ENCODE peak calls at places on chromosomes 16 and 17, in six cellular contexts. I is HCT116, J is dorsolateral prefrontal cortex, B is tibial artery, H is prostate gland, P is AG10803. M is an unnamed sample.

GRCh38 chr16:84593825-84594724 is 23.8 kb downstream of the COTL1 start:
- DNase-seq in I (no peak), J (no peak), B (no peak), H (no peak), P (no peak), M (peak; percentile 15)

GRCh38 chr16:11212819-11213196 is 43.2 kb downstream of the SOCS1 start:
- DNase-seq in I (no peak), J (no peak), B (no peak), H (no peak), P (no peak), M (no peak)

GRCh38 chr17:42456223-42457106 is 2.2 kb upstream of the ATP6V0A1 start:
- DNase-seq in I (no peak), J (no peak), B (no peak), H (no peak), P (peak; percentile 85), M (peak; percentile 82)

GRCh38 chr17:73347355-73347754 is 35.6 kb upstream of the CDC42EP4 start:
- DNase-seq in I (no peak), J (no peak), B (no peak), H (no peak), P (no peak), M (no peak)

GRCh38 chr17:15920758-15921239 is 24.1 kb upstream of the ADORA2B start:
- DNase-seq in I (peak; percentile 60), J (no peak), B (no peak), H (peak; percentile 51), P (peak; percentile 90), M (peak; percentile 97)

GRCh38 chr16:87006021-87006420 is 311.2 kb downstream of the C16orf95 start:
- DNase-seq in I (no peak), J (no peak), B (no peak), H (no peak), P (no peak), M (no peak)

GRCh38 chr16:88649924-88650748 is 717 bp downstream of the CYBA start:
- DNase-seq in I (no peak), J (no peak), B (no peak), H (no peak), P (peak; percentile 24), M (no peak)

GRCh38 chr16:74774223-74775139 is at the start of gene FA2H:
- DNase-seq in I (peak; percentile 59), J (peak; percentile 95), B (no peak), H (peak; percentile 91), P (no peak), M (peak; percentile 24)

GRCh38 chr16:31130336-31130812 is 5.2 kb downstream of the PRSS8 start:
- DNase-seq in I (no peak), J (no peak), B (no peak), H (no peak), P (no peak), M (no peak)

GRCh38 chr17:73514146-73514863 is 129.9 kb downstream of the SDK2 start:
- DNase-seq in I (no peak), J (no peak), B (no peak), H (no peak), P (no peak), M (no peak)

GRCh38 chr16:53745126-53745525 is 41.2 kb downstream of the FTO start:
- DNase-seq in I (no peak), J (no peak), B (no peak), H (no peak), P (peak; percentile 95), M (no peak)

GRCh38 chr16:21565816-21566669 is 33.3 kb upstream of the METTL9 start:
- DNase-seq in I (no peak), J (peak; percentile 12), B (no peak), H (no peak), P (no peak), M (no peak)

GRCh38 chr16:75761111-75761510 is 34.8 kb upstream of the CPHXL start:
- DNase-seq in I (no peak), J (no peak), B (no peak), H (no peak), P (peak; percentile 3), M (peak; percentile 22)

GRCh38 chr17:48843172-48843900 is 12.5 kb downstream of the CALCOCO2 start:
- DNase-seq in I (no peak), J (no peak), B (no peak), H (no peak), P (peak; percentile 58), M (peak; percentile 37)

GRCh38 chr16:2008631-2009301 is 855 bp downstream of the ZNF598 start:
- DNase-seq in I (no peak), J (no peak), B (no peak), H (no peak), P (peak; percentile 62), M (no peak)

GRCh38 chr16:29745853-29746345 is at the start of gene C16orf54:
- DNase-seq in I (no peak), J (peak; percentile 50), B (peak; percentile 47), H (no peak), P (no peak), M (no peak)

GRCh38 chr17:699350-699749 is 15.3 kb downstream of the VPS53 start:
- DNase-seq in I (no peak), J (no peak), B (no peak), H (peak; percentile 43), P (peak; percentile 23), M (no peak)

GRCh38 chr17:67585077-67585602 is 132.6 kb upstream of the NOL11 start:
- DNase-seq in I (no peak), J (no peak), B (no peak), H (no peak), P (no peak), M (no peak)

GRCh38 chr16:11871193-11871592 is 19.9 kb upstream of the RSL1D1 start:
- DNase-seq in I (no peak), J (no peak), B (no peak), H (no peak), P (peak; percentile 49), M (no peak)

GRCh38 chr17:82963104-82963950 is 116.1 kb upstream of the METRNL start:
- DNase-seq in I (no peak), J (no peak), B (peak; percentile 86), H (peak; percentile 59), P (peak; percentile 84), M (peak; percentile 78)

GRCh38 chr16:11066231-11066870 is 122.0 kb downstream of the CLEC16A start:
- DNase-seq in I (no peak), J (no peak), B (no peak), H (no peak), P (no peak), M (no peak)

GRCh38 chr16:22007509-22008214 is at the start of gene MOSMO:
- DNase-seq in I (no peak), J (peak; percentile 71), B (peak; percentile 65), H (peak; percentile 65), P (peak; percentile 56), M (peak; percentile 54)

GRCh38 chr17:41725134-41725533 is 9.3 kb downstream of the HAP1 start:
- DNase-seq in I (no peak), J (no peak), B (no peak), H (no peak), P (no peak), M (no peak)

GRCh38 chr17:58279016-58279671 is 1.6 kb downstream of the MPO start:
- DNase-seq in I (no peak), J (no peak), B (no peak), H (no peak), P (peak; percentile 16), M (peak; percentile 1)

GRCh38 chr17:79478051-79478461 is 132.8 kb downstream of the RBFOX3 start:
- DNase-seq in I (no peak), J (no peak), B (no peak), H (no peak), P (peak; percentile 13), M (no peak)

GRCh38 chr17:81371910-81372760 is 23.1 kb upstream of the BAHCC1 start:
- DNase-seq in I (peak; percentile 35), J (peak; percentile 86), B (no peak), H (no peak), P (peak; percentile 54), M (no peak)

GRCh38 chr17:7258731-7259554 is 3.3 kb downstream of the CLDN7 start:
- DNase-seq in I (peak; percentile 62), J (no peak), B (no peak), H (peak; percentile 68), P (peak; percentile 66), M (no peak)

GRCh38 chr16:79970551-79971236 is 370.2 kb upstream of the MAF start:
- DNase-seq in I (no peak), J (no peak), B (peak; percentile 35), H (no peak), P (peak; percentile 16), M (no peak)

GRCh38 chr16:68324780-68325357 is 14.1 kb downstream of the PRMT7 start:
- DNase-seq in I (no peak), J (no peak), B (no peak), H (no peak), P (no peak), M (no peak)
- H3K4me3 ChIP-seq in I (no peak overlapping the region), J (no peak overlapping the region), B (no peak overlapping the region), H (no peak overlapping the region), P (no peak overlapping the region), M (no peak overlapping the region)

GRCh38 chr17:36835036-36835435 is 102.2 kb upstream of the LHX1 start:
- DNase-seq in I (no peak), J (no peak), B (no peak), H (no peak), P (no peak), M (no peak)

GRCh38 chr17:36837193-36837592 is 100.1 kb upstream of the LHX1 start:
- DNase-seq in I (no peak), J (no peak), B (no peak), H (no peak), P (no peak), M (no peak)

GRCh38 chr17:36840796-36841195 is 96.5 kb upstream of the LHX1 start:
- DNase-seq in I (no peak), J (no peak), B (no peak), H (no peak), P (no peak), M (no peak)

GRCh38 chr17:36839256-36839655 is 98.0 kb upstream of the LHX1 start:
- DNase-seq in I (no peak), J (no peak), B (no peak), H (no peak), P (no peak), M (no peak)

GRCh38 chr17:36837616-36838272 is 99.5 kb upstream of the LHX1 start:
- DNase-seq in I (no peak), J (no peak), B (no peak), H (no peak), P (no peak), M (no peak)
- TF ChIP-seq CTCF in I (no peak), J (no peak), B (no peak), H (no peak), P (no peak), M (no peak)

GRCh38 chr17:47209499-47209898 is 351 bp downstream of the MYL4 start:
- DNase-seq in I (no peak), J (no peak), B (no peak), H (no peak), P (no peak), M (no peak)
- H3K4me3 ChIP-seq in I (no peak overlapping the region), J (no peak overlapping the region), B (no peak overlapping the region), H (no peak overlapping the region), P (no peak overlapping the region), M (no peak overlapping the region)

DNA sequence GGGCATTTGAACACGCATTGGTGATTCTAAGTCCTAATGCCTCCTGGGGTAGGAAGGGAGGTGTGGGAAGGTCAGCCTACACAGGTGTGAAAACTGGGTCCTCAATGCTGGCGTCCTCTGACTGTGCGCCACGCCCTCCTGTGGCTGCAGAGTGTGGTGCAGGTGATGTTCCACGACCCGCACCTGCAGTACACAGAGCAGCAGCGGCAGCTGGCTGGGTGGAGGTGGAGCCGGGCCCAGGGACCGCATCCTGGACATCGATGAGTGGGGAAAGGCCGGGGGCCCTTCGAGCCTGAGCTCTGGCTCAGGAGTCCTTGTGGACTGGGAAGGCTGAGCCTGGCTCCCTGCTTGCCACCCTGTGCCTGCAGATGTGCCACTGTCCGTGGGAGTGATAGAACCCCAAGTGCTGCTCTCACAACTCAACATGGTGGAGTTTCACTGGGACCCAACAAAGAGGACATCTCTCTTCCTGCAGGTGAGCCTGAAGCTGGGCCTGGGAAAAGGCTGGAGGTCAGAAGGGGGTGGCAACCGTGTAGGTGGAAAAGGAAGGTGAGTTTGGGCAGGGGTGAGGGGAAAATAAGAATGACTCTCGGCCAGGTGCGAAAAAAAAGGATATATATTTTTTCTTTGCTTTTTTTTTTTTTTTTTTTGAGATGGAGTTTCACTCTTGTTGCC is 14.0 kb upstream of the STAC2 start:
- DNase-seq in I (peak; percentile 59), J (no peak), B (no peak), H (no peak), P (no peak), M (no peak)
- TF ChIP-seq CTCF in I (peak; percentile 85), J (peak; percentile 38), B (peak; percentile 37), H (no peak), P (peak; percentile 58), M (peak; percentile 66)